ENCODE peak calls at places on chromosomes 11 and 22, in six cellular contexts. One of them, this sample, is unnamed.

GRCh38 chr11:56916609-56917008 is 72.1 kb upstream of the OR5AK2 start:
- DNase-seq in type B pancreatic cell: no peak
- DNase-seq in choroid plexus epithelial cell: no peak
- DNase-seq in mesothelial cell of epicardium: no peak
- DNase-seq in endodermal cell: no peak
- DNase-seq in mammary epithelial cell: no peak
- DNase-seq in this sample: no peak

GRCh38 chr11:2808850-2809847 is 76.4 kb downstream of the CDKN1C start:
- DNase-seq in mesothelial cell of epicardium: no peak
- DNase-seq in choroid plexus epithelial cell: no peak
- DNase-seq in type B pancreatic cell: no peak
- DNase-seq in endodermal cell: peak
- DNase-seq in mammary epithelial cell: no peak
- DNase-seq in this sample: no peak

GRCh38 chr11:126140932-126141291 is 70.5 kb downstream of the RPUSD4 start:
- DNase-seq in mammary epithelial cell: no peak
- DNase-seq in endodermal cell: no peak
- DNase-seq in mesothelial cell of epicardium: no peak
- DNase-seq in type B pancreatic cell: no peak
- DNase-seq in choroid plexus epithelial cell: peak
- DNase-seq in this sample: peak

GRCh38 chr11:118544010-118544646 is 13.1 kb downstream of the TMEM25 start:
- DNase-seq in mesothelial cell of epicardium: no peak
- DNase-seq in endodermal cell: no peak
- DNase-seq in type B pancreatic cell: no peak
- DNase-seq in choroid plexus epithelial cell: no peak
- DNase-seq in mammary epithelial cell: no peak
- DNase-seq in this sample: no peak

GRCh38 chr11:10878408-10879214 is 20.8 kb upstream of the ZBED5 start:
- DNase-seq in endodermal cell: peak
- DNase-seq in mammary epithelial cell: peak
- DNase-seq in choroid plexus epithelial cell: peak
- DNase-seq in mesothelial cell of epicardium: no peak
- DNase-seq in type B pancreatic cell: no peak
- DNase-seq in this sample: peak

GRCh38 chr22:38422615-38423511 is 32.1 kb downstream of the KCNJ4 start:
- DNase-seq in type B pancreatic cell: no peak
- DNase-seq in endodermal cell: peak
- DNase-seq in mammary epithelial cell: no peak
- DNase-seq in choroid plexus epithelial cell: no peak
- DNase-seq in mesothelial cell of epicardium: no peak
- DNase-seq in this sample: no peak

GRCh38 chr11:61041755-61042518 is 60.4 kb upstream of the CD5 start:
- DNase-seq in choroid plexus epithelial cell: peak
- DNase-seq in mesothelial cell of epicardium: no peak
- DNase-seq in endodermal cell: peak
- DNase-seq in mammary epithelial cell: no peak
- DNase-seq in type B pancreatic cell: no peak
- DNase-seq in this sample: peak

GRCh38 chr22:49092751-49093150 is 734.9 kb downstream of the BRD1 start:
- DNase-seq in mammary epithelial cell: no peak
- DNase-seq in type B pancreatic cell: no peak
- DNase-seq in choroid plexus epithelial cell: no peak
- DNase-seq in endodermal cell: no peak
- DNase-seq in mesothelial cell of epicardium: no peak
- DNase-seq in this sample: no peak

GRCh38 chr11:46520971-46521745 is 72.7 kb downstream of the AMBRA1 start:
- DNase-seq in choroid plexus epithelial cell: peak
- DNase-seq in type B pancreatic cell: no peak
- DNase-seq in mesothelial cell of epicardium: no peak
- DNase-seq in endodermal cell: peak
- DNase-seq in mammary epithelial cell: peak
- DNase-seq in this sample: peak

GRCh38 chr11:109960831-109961230 is 132.4 kb upstream of the ZC3H12C start:
- DNase-seq in choroid plexus epithelial cell: peak
- DNase-seq in endodermal cell: peak
- DNase-seq in mammary epithelial cell: peak
- DNase-seq in type B pancreatic cell: no peak
- DNase-seq in mesothelial cell of epicardium: no peak
- DNase-seq in this sample: peak

GRCh38 chr11:107778839-107779517 is 67.1 kb upstream of the SLN start:
- DNase-seq in mammary epithelial cell: no peak
- DNase-seq in endodermal cell: no peak
- DNase-seq in choroid plexus epithelial cell: no peak
- DNase-seq in mesothelial cell of epicardium: no peak
- DNase-seq in type B pancreatic cell: no peak
- DNase-seq in this sample: no peak

GRCh38 chr11:67030976-67031375 is 8.0 kb downstream of the SYT12 start:
- DNase-seq in choroid plexus epithelial cell: no peak
- DNase-seq in mammary epithelial cell: no peak
- DNase-seq in type B pancreatic cell: no peak
- DNase-seq in mesothelial cell of epicardium: no peak
- DNase-seq in endodermal cell: no peak
- DNase-seq in this sample: no peak

GRCh38 chr22:21014202-21015050 is 539 bp upstream of the P2RX6 start:
- DNase-seq in mesothelial cell of epicardium: peak
- DNase-seq in mammary epithelial cell: peak
- DNase-seq in type B pancreatic cell: peak
- DNase-seq in choroid plexus epithelial cell: peak
- DNase-seq in endodermal cell: peak
- DNase-seq in this sample: peak

GRCh38 chr11:101436511-101437142 is 147.2 kb downstream of the TRPC6 start:
- DNase-seq in type B pancreatic cell: no peak
- DNase-seq in mesothelial cell of epicardium: no peak
- DNase-seq in endodermal cell: peak
- DNase-seq in mammary epithelial cell: peak
- DNase-seq in choroid plexus epithelial cell: peak
- DNase-seq in this sample: peak

GRCh38 chr11:57792870-57793269 is 31.3 kb downstream of the CTNND1 start:
- DNase-seq in type B pancreatic cell: no peak
- DNase-seq in endodermal cell: no peak
- DNase-seq in choroid plexus epithelial cell: no peak
- DNase-seq in mammary epithelial cell: peak
- DNase-seq in mesothelial cell of epicardium: no peak
- DNase-seq in this sample: no peak

GRCh38 chr11:93512965-93513667 is 30.1 kb downstream of the SMCO4 start:
- DNase-seq in mammary epithelial cell: no peak
- DNase-seq in type B pancreatic cell: no peak
- DNase-seq in endodermal cell: no peak
- DNase-seq in choroid plexus epithelial cell: no peak
- DNase-seq in mesothelial cell of epicardium: no peak
- DNase-seq in this sample: no peak

GRCh38 chr11:44978279-44978960 is 27.7 kb upstream of the TP53I11 start:
- DNase-seq in type B pancreatic cell: no peak
- DNase-seq in mammary epithelial cell: no peak
- DNase-seq in mesothelial cell of epicardium: no peak
- DNase-seq in choroid plexus epithelial cell: no peak
- DNase-seq in endodermal cell: no peak
- DNase-seq in this sample: no peak

GRCh38 chr11:64358536-64358906 is 441 bp upstream of the RPS6KA4 start:
- DNase-seq in type B pancreatic cell: no peak
- DNase-seq in endodermal cell: no peak
- DNase-seq in mesothelial cell of epicardium: no peak
- DNase-seq in mammary epithelial cell: peak
- DNase-seq in choroid plexus epithelial cell: no peak
- DNase-seq in this sample: no peak

GRCh38 chr11:59807047-59807446 is 3.5 kb downstream of the MRPL16 start:
- DNase-seq in mammary epithelial cell: no peak
- DNase-seq in mesothelial cell of epicardium: no peak
- DNase-seq in endodermal cell: no peak
- DNase-seq in type B pancreatic cell: no peak
- DNase-seq in choroid plexus epithelial cell: no peak
- DNase-seq in this sample: no peak

GRCh38 chr11:59810911-59811259 is 307 bp upstream of the MRPL16 start:
- DNase-seq in type B pancreatic cell: no peak
- DNase-seq in mesothelial cell of epicardium: no peak
- DNase-seq in endodermal cell: no peak
- DNase-seq in choroid plexus epithelial cell: no peak
- DNase-seq in mammary epithelial cell: no peak
- DNase-seq in this sample: no peak

GRCh38 chr11:59813364-59813763 is 2.8 kb upstream of the MRPL16 start:
- DNase-seq in choroid plexus epithelial cell: no peak
- DNase-seq in mammary epithelial cell: no peak
- DNase-seq in endodermal cell: no peak
- DNase-seq in type B pancreatic cell: no peak
- DNase-seq in mesothelial cell of epicardium: no peak
- DNase-seq in this sample: no peak

GRCh38 chr11:59812220-59812619 is 1.6 kb upstream of the MRPL16 start:
- DNase-seq in endodermal cell: no peak
- DNase-seq in mesothelial cell of epicardium: no peak
- DNase-seq in mammary epithelial cell: no peak
- DNase-seq in choroid plexus epithelial cell: no peak
- DNase-seq in type B pancreatic cell: no peak
- DNase-seq in this sample: no peak

DNA sequence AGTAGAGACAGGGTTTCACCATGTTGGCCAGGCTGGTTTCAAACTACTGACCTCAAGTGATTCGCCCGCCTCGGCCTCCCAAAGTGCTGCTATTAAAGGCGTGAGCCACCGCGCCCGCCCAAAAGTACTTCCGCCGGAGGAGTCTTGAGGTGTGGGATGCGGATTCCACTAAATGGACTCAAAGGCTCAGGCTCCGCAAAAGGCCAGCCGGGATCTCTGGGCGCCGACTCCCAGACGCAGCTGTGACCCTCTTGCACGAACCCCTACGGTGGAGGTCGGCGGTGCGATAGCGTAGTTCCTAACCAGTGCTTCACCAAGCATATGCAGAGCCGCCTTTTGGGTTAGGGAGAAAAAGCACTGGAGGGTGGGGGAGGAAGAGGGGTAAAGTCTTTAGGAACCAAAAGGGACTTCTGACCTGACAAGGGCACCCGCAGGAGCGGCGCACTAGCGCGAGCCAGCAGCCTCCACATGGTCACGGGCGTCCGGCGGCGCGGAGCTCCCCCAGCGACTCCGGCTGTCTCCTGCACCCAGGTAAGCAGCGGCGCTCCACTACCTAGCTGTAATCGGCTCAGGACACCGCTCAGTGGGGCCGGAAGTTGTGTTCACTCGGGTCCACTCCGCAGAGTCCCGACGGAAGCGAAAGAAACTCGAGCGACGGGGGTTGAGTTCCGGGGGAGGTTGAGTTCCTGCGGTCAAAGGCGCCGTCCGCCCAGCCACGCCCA is at the start of gene MRPL16:
- DNase-seq in type B pancreatic cell: peak
- DNase-seq in endodermal cell: peak
- DNase-seq in choroid plexus epithelial cell: peak
- DNase-seq in mammary epithelial cell: peak
- DNase-seq in mesothelial cell of epicardium: peak
- DNase-seq in this sample: peak
- TF ChIP-seq CTCF in type B pancreatic cell: peak
- TF ChIP-seq CTCF in endodermal cell: peak
- TF ChIP-seq CTCF in choroid plexus epithelial cell: peak
- TF ChIP-seq CTCF in mammary epithelial cell: peak
- TF ChIP-seq CTCF in mesothelial cell of epicardium: peak
- TF ChIP-seq CTCF in this sample: no peak

GRCh38 chr11:73269353-73270088 is 2.6 kb upstream of the P2RY6 start:
- DNase-seq in mammary epithelial cell: peak
- DNase-seq in choroid plexus epithelial cell: no peak
- DNase-seq in endodermal cell: peak
- DNase-seq in mesothelial cell of epicardium: no peak
- DNase-seq in type B pancreatic cell: peak
- DNase-seq in this sample: no peak
- TF ChIP-seq CTCF in mammary epithelial cell: no peak
- TF ChIP-seq CTCF in choroid plexus epithelial cell: no peak
- TF ChIP-seq CTCF in endodermal cell: no peak
- TF ChIP-seq CTCF in mesothelial cell of epicardium: no peak
- TF ChIP-seq CTCF in type B pancreatic cell: no peak
- TF ChIP-seq CTCF in this sample: no peak

DNA sequence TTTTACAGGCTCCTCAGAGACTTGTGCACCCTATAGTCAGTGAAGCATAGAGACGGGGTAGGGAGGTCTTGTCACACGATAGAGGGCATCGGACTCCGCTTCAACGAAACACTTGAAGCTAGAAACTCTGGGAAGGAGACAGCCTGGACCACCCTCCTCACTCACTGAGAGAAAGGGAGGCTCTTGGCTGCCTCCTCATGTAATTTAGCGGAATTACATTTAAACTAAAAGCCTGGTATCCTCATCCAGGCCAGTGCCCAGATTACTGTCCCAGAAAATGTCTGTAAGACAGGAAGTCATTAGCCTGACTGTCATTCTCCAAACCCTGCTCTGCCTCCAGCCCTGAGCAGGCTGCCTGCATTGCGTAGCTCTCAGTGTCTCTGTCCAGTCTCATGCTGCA is 36.0 kb downstream of the TTLL1 start:
- DNase-seq in type B pancreatic cell: no peak
- DNase-seq in mammary epithelial cell: no peak
- DNase-seq in endodermal cell: peak
- DNase-seq in mesothelial cell of epicardium: no peak
- DNase-seq in choroid plexus epithelial cell: no peak
- DNase-seq in this sample: no peak
- TF ChIP-seq CTCF in type B pancreatic cell: peak
- TF ChIP-seq CTCF in mammary epithelial cell: peak
- TF ChIP-seq CTCF in endodermal cell: peak
- TF ChIP-seq CTCF in mesothelial cell of epicardium: no peak
- TF ChIP-seq CTCF in choroid plexus epithelial cell: peak
- TF ChIP-seq CTCF in this sample: no peak

GRCh38 chr22:25334091-25334490 is 114.7 kb downstream of the CRYBB2 start:
- DNase-seq in endodermal cell: peak
- DNase-seq in mammary epithelial cell: peak
- DNase-seq in mesothelial cell of epicardium: no peak
- DNase-seq in choroid plexus epithelial cell: peak
- DNase-seq in type B pancreatic cell: no peak
- DNase-seq in this sample: peak
- TF ChIP-seq CTCF in endodermal cell: peak
- TF ChIP-seq CTCF in mammary epithelial cell: peak
- TF ChIP-seq CTCF in mesothelial cell of epicardium: no peak
- TF ChIP-seq CTCF in choroid plexus epithelial cell: peak
- TF ChIP-seq CTCF in type B pancreatic cell: peak
- TF ChIP-seq CTCF in this sample: peak

DNA sequence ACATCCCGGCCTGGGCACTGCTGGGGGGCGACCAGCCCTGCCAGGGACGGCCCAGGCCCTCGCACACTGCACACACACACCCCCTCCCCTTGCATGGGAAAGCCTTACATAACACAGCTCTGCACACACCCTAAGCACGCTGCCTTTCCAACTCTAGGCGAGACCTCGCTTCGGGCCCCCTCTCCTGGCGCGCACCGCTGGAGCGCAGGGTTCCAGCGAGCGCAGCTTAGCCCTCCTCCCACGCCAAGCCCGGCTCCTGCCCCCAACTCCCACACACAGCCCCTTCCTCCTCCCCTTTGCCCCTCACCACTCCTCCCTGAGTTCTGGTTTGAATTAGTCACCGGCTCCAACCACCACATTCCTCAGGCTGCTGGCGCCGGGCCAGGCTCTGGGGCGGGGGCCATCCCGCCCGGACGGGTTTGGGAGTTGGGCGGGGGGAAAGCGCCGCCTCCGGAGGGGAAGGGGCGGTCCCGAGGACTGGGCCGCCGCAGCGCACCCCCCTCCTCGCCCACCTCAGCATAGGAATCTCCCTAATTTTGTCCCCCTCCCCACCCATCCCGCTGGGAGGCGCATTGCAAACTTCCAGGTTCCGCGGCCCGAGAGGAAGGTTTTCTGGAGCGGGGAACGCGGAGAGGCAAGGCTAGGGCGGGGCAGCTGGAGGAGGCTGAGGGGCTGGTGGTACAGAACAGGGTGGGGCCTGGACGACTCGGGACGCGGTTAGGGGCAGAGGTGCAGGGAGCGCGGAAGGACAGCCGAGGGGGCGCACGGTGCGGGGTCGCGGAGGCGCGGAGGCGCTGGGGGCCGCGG is 966 bp downstream of the AHNAK start:
- DNase-seq in mammary epithelial cell: peak
- DNase-seq in type B pancreatic cell: peak
- DNase-seq in endodermal cell: peak
- DNase-seq in choroid plexus epithelial cell: peak
- DNase-seq in mesothelial cell of epicardium: peak
- DNase-seq in this sample: peak
- TF ChIP-seq CTCF in mammary epithelial cell: peak
- TF ChIP-seq CTCF in type B pancreatic cell: peak
- TF ChIP-seq CTCF in endodermal cell: peak
- TF ChIP-seq CTCF in choroid plexus epithelial cell: peak
- TF ChIP-seq CTCF in mesothelial cell of epicardium: no peak
- TF ChIP-seq CTCF in this sample: no peak

This sample was measured in MCF 10A.